ENCODE peak calls at places on chromosomes 6 and 20, in ten cellular contexts. W is psoas muscle, B is ascending aorta, V is kidney, I is prostate gland, C is osteoblast, G is right cardiac atrium, M is HCT116, O is fibroblast of lung, X is AG04450. J is an unnamed sample.
A peak's percentile ranks its signal among the peaks of the same experiment; 100 is the strongest.

GRCh38 chr6:5004373-5005037 is 668 bp upstream of the RPP40 start:
- DNase-seq in B (no peak), V (no peak), O (no peak), G (no peak), M (no peak), W (no peak), X (no peak), C (peak; percentile 22), I (no peak), J (no peak)

GRCh38 chr20:39563406-39563805 is 601.3 kb downstream of the DHX35 start:
- DNase-seq in V (no peak), B (no peak), I (no peak), W (no peak), O (no peak), M (no peak), G (no peak), C (no peak), X (no peak), J (no peak)

GRCh38 chr20:31712112-31712553 is 10.5 kb downstream of the BCL2L1 start:
- DNase-seq in V (no peak), W (no peak), G (no peak), C (no peak), O (no peak), M (no peak), I (peak; percentile 71), B (no peak), X (no peak), J (peak; percentile 52)

GRCh38 chr6:74931567-74931966 is 274.3 kb downstream of the COL12A1 start:
- DNase-seq in I (no peak), C (no peak), V (no peak), B (no peak), X (peak; percentile 47), O (peak; percentile 91), M (no peak), G (no peak), W (no peak), J (no peak)

GRCh38 chr6:128569737-128570438 is 49.5 kb upstream of the PTPRK start:
- DNase-seq in I (no peak), X (peak; percentile 43), B (no peak), V (no peak), O (peak; percentile 92), C (peak; percentile 89), G (no peak), W (no peak), M (peak; percentile 54), J (no peak)

GRCh38 chr20:9974324-9974723 is 60.5 kb upstream of the ANKEF1 start:
- DNase-seq in O (no peak), G (no peak), M (no peak), X (no peak), V (no peak), B (no peak), W (no peak), I (no peak), C (no peak), J (no peak)

GRCh38 chr6:36350681-36351091 is 14.0 kb upstream of the BNIP5 start:
- DNase-seq in W (no peak), G (no peak), O (peak; percentile 99), M (no peak), B (no peak), V (peak; percentile 86), I (no peak), X (peak; percentile 39), C (peak; percentile 87), J (no peak)

GRCh38 chr20:60338556-60338955 is 380.3 kb downstream of the CDH26 start:
- DNase-seq in G (no peak), O (no peak), M (no peak), X (no peak), I (no peak), V (no peak), C (no peak), B (no peak), W (no peak), J (no peak)

GRCh38 chr6:80356000-80356399 is 249.5 kb downstream of the BCKDHB start:
- DNase-seq in O (no peak), G (no peak), M (no peak), X (no peak), I (no peak), W (no peak), C (no peak), V (no peak), B (no peak), J (no peak)

GRCh38 chr6:128807577-128807976 is 75.4 kb upstream of the LAMA2 start:
- DNase-seq in X (peak; percentile 11), O (peak; percentile 45), I (no peak), G (no peak), M (peak; percentile 34), B (no peak), C (no peak), W (no peak), V (no peak), J (no peak)

GRCh38 chr6:25173951-25174474 is 105.2 kb upstream of the CARMIL1 start:
- DNase-seq in W (no peak), M (peak; percentile 70), O (peak; percentile 98), I (no peak), B (no peak), X (peak; percentile 91), V (no peak), C (peak; percentile 61), G (no peak), J (no peak)

DNA sequence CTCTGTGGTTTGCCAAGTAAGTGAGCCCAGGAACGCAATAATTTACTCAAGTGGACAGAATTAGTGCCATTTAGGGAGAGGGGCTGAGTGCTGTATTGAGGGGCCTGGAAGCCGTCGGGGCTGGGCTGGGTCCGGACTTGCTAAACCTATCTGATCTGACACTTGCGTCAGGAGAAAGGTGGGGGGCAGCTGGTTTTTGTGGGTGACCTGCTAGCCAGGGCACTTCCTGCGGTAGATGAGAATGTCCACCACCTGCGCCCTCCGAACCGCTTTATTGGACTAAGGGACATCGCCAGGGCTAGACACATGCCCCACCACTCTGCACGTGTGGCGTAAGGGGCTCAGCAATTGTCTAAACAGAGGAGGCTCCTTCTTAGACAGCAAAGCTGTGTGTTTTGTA is 139.1 kb downstream of the CDH4 start:
- DNase-seq in G (no peak), M (no peak), C (no peak), W (no peak), V (no peak), I (no peak), O (no peak), X (no peak), B (no peak), J (no peak)
- H3K9me3 ChIP-seq in G (no peaks in the 10 kb centered on the region), M (peaks cover 10% of the 10 kb centered on the region), C (no peaks in the 10 kb centered on the region), W (no peaks in the 10 kb centered on the region), V (no peaks in the 10 kb centered on the region), I (no peaks in the 10 kb centered on the region), O (no peaks in the 10 kb centered on the region), X (peaks cover 11% of the 10 kb centered on the region), B (no peaks in the 10 kb centered on the region), J (no peaks in the 10 kb centered on the region)

GRCh38 chr6:106807946-106808611 is 166.4 kb downstream of the CD24 start:
- DNase-seq in W (no peak), I (no peak), B (no peak), C (no peak), V (no peak), M (no peak), O (no peak), G (no peak), X (no peak), J (no peak)

GRCh38 chr6:106811088-106811686 is 163.3 kb downstream of the CD24 start:
- DNase-seq in V (no peak), B (no peak), G (no peak), W (no peak), O (no peak), M (no peak), X (no peak), C (no peak), I (no peak), J (no peak)

GRCh38 chr6:106805771-106806170 is 168.8 kb downstream of the CD24 start:
- DNase-seq in X (no peak), C (no peak), O (no peak), V (no peak), M (no peak), W (no peak), B (no peak), I (no peak), G (no peak), J (no peak)

GRCh38 chr6:106805017-106805335 is 169.6 kb downstream of the CD24 start:
- DNase-seq in M (no peak), X (no peak), V (no peak), C (no peak), O (no peak), G (no peak), W (no peak), I (no peak), B (no peak), J (no peak)

DNA sequence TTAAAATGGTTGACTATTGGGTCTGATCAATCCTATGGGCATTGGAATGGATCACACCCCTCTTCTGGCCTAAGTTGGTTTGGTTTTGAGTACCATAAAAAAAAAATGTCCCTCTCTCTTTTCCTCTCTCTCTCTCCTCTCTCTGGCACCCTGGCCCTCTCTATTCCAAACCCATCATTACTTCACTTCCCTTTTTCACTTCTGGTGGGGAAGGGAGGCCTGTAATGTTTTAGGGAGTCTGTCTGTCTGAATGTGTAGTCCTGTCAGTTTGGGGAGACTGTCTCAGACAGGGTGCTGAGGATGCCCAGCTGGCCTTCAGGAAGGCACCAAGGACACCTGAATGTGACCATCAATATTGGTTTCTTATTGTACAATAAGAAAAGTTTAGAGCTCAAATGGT is 165.8 kb downstream of the CD24 start:
- DNase-seq in G (no peak), M (no peak), C (no peak), I (no peak), V (no peak), O (no peak), X (no peak), W (no peak), B (no peak), J (no peak)
- H3K9me3 ChIP-seq in G (no peaks in the 10 kb centered on the region), M (no peaks in the 10 kb centered on the region), C (peaks cover 14% of the 10 kb centered on the region), I (peaks cover 6% of the 10 kb centered on the region), V (peaks cover 43% of the 10 kb centered on the region), O (no peaks in the 10 kb centered on the region), X (peaks cover 18% of the 10 kb centered on the region), W (peaks cover 23% of the 10 kb centered on the region), B (no peaks in the 10 kb centered on the region), J (peaks cover 8% of the 10 kb centered on the region)

DNA sequence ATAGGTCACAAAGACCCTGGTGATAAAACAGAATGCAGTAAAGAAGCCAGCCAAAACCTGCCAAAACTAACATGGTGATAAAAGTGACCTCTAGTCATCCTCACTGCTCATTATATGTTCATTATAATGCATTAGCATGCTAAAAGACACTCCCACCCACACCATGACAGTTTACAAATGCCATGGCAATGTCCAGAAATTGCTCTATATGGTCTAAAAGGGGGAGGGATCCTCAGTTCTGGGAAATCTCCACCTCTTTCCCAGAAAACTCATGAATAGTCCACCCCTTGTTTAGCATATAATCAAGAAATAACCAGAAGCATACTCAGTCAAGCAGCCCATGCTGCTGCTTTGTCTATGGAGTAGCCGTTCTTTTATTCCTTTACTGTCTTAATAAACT is 40.4 kb upstream of the MC3R start:
- DNase-seq in M (no peak), I (no peak), C (no peak), B (no peak), O (no peak), V (no peak), G (no peak), W (no peak), X (no peak), J (no peak)
- H3K9me3 ChIP-seq in M (no peaks in the 10 kb centered on the region), I (no peaks in the 10 kb centered on the region), C (no peaks in the 10 kb centered on the region), B (no peaks in the 10 kb centered on the region), O (no peaks in the 10 kb centered on the region), V (no peaks in the 10 kb centered on the region), G (no peaks in the 10 kb centered on the region), W (no peaks in the 10 kb centered on the region), X (peaks cover 19% of the 10 kb centered on the region), J (no peaks in the 10 kb centered on the region)

DNA sequence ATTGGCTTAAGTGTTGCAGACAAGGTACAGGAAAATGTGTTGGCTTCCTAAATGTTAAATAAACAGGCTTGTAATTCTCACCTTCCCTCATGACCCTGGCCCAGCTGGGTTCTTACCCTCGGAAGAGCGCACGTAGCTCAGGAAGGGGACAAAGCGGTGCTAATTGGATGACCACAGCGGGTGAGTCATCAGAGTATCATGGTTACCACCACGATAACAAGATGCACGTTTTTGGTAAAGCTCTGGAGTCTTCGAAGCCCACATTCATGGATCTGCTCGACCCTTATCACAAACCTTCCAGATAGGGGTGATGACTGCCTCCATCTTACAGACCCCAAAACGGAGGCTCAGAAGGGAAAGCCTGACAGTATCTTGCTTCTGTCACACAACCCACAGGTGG is 32.8 kb downstream of the APCDD1L start:
- DNase-seq in W (no peak), X (no peak), C (no peak), O (peak; percentile 43), V (no peak), G (no peak), I (no peak), M (no peak), B (no peak), J (no peak)
- H3K9me3 ChIP-seq in W (peaks cover 26% of the 10 kb centered on the region), X (peaks cover 31% of the 10 kb centered on the region), C (peaks cover 8% of the 10 kb centered on the region), O (no peaks in the 10 kb centered on the region), V (peaks cover 15% of the 10 kb centered on the region), G (peaks cover 7% of the 10 kb centered on the region), I (no peaks in the 10 kb centered on the region), M (peaks cover 4% of the 10 kb centered on the region), B (peaks cover 15% of the 10 kb centered on the region), J (peaks cover 12% of the 10 kb centered on the region)